ENCODE peak calls at places on chromosomes 12 and 14, in four cellular contexts. D is CD8-positive, alpha-beta memory T cell; B is heart left ventricle; P is uterus. T is an unnamed sample.

GRCh38 chr14:73645248-73645610 is 443 bp downstream of the DNAL1 start:
- DNase-seq in D (no peak), B (no peak), P (no peak), T (no peak)

GRCh38 chr12:68804654-68805591 is 3.1 kb upstream of the MDM2 start:
- DNase-seq in D (no peak), B (no peak), P (no peak), T (no peak)

GRCh38 chr14:24238527-24239037 is 3.8 kb downstream of the TINF2 start:
- DNase-seq in D (no peak), B (no peak), P (no peak), T (no peak)

GRCh38 chr14:83255015-83255726 is 1721.5 kb upstream of the SEL1L start:
- DNase-seq in D (no peak), B (no peak), P (no peak), T (no peak)

GRCh38 chr12:22978962-22979361 is 354.0 kb downstream of the ETNK1 start:
- DNase-seq in D (no peak), B (no peak), P (no peak), T (no peak)

GRCh38 chr14:99072956-99073355 is 199.0 kb downstream of the BCL11B start:
- DNase-seq in D (no peak), B (no peak), P (no peak), T (no peak)

GRCh38 chr12:70466753-70467152 is 100.7 kb downstream of the KCNMB4 start:
- DNase-seq in D (no peak), B (no peak), P (no peak), T (no peak)

GRCh38 chr12:51307655-51308593 is 16.1 kb downstream of the BIN2 start:
- DNase-seq in D (no peak), B (no peak), P (no peak), T (no peak)

GRCh38 chr12:26699237-26699636 is 133.8 kb downstream of the ITPR2 start:
- DNase-seq in D (no peak), B (no peak), P (no peak), T (no peak)

GRCh38 chr12:14701808-14702568 is 5.6 kb upstream of the GUCY2C start:
- DNase-seq in D (no peak), B (no peak), P (no peak), T (no peak)

GRCh38 chr14:50333010-50333409 is 20.9 kb downstream of the DMAC2L start:
- DNase-seq in D (no peak), B (peak; percentile 59), P (peak; percentile 81), T (no peak)

GRCh38 chr12:52200086-52200782 is 8.4 kb upstream of the KRT80 start:
- DNase-seq in D (no peak), B (no peak), P (no peak), T (peak; percentile 40)

GRCh38 chr14:72554401-72554800 is 339.5 kb downstream of the DPF3 start:
- DNase-seq in D (no peak), B (no peak), P (no peak), T (no peak)

GRCh38 chr14:96735509-96735908 is 61.7 kb upstream of the VRK1 start:
- DNase-seq in D (no peak), B (no peak), P (no peak), T (no peak)

GRCh38 chr14:68458840-68459469 is 333.9 kb downstream of the ZFP36L1 start:
- DNase-seq in D (no peak), B (peak; percentile 55), P (peak; percentile 42), T (no peak)

GRCh38 chr12:94145231-94145979 is 3.0 kb upstream of the PLXNC1 start:
- DNase-seq in D (no peak), B (no peak), P (peak; percentile 29), T (no peak)

GRCh38 chr12:2172486-2173214 is 119.9 kb downstream of the CACNA1C start:
- DNase-seq in D (no peak), B (no peak), P (no peak), T (no peak)

GRCh38 chr12:96774501-96775256 is 132.4 kb upstream of the NEDD1 start:
- DNase-seq in D (no peak), B (no peak), P (no peak), T (no peak)

GRCh38 chr12:15522574-15523187 is 200.4 kb downstream of the PTPRO start:
- DNase-seq in D (no peak), B (no peak), P (no peak), T (no peak)

GRCh38 chr14:90624228-90624627 is 192.0 kb downstream of the TTC7B start:
- DNase-seq in D (no peak), B (no peak), P (no peak), T (no peak)

DNA sequence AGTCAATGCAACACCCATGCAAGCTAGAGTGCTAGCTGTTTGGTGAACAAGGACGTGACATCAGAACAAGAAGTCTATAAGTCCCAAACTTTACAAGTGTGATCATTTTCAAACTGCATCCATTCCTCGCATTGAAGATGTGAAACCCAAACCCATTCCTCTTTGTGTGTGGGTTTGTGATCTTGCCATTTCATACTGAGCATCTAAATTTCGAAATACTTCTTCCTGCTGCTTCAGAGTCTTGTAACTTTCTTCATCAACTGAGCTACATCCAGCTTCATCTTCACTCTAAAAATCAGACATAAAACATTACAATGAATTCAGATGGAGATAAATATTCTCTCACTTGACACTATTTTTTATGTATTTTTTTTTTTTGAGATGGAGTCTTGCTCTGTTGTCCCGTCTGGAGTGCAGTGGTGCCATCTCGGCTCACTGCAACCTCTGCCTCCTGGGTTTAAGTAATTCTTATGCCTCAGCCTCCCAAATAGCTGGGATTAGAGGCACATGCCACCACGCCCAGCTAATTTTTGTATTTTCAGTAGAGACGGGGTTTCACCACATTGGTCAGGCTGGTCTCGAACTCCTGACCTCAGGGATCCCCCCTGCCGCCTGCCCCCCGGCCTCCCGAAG is 4.8 kb upstream of the ZCCHC8 start:
- DNase-seq in D (no peak), B (no peak), P (no peak), T (no peak)
- H3K36me3 ChIP-seq in D (peaks cover 53% of the 10 kb centered on the region), B (peaks cover 83% of the 10 kb centered on the region), P (no peaks in the 10 kb centered on the region), T (peaks cover 77% of the 10 kb centered on the region)

GRCh38 chr14:105219753-105220152 is 28.6 kb upstream of the BTBD6 start:
- DNase-seq in D (no peak), B (no peak), P (no peak), T (no peak)
- H3K36me3 ChIP-seq in D (peaks cover 12% of the 10 kb centered on the region), B (peaks cover 72% of the 10 kb centered on the region), P (no peaks in the 10 kb centered on the region), T (peaks cover 63% of the 10 kb centered on the region)

DNA sequence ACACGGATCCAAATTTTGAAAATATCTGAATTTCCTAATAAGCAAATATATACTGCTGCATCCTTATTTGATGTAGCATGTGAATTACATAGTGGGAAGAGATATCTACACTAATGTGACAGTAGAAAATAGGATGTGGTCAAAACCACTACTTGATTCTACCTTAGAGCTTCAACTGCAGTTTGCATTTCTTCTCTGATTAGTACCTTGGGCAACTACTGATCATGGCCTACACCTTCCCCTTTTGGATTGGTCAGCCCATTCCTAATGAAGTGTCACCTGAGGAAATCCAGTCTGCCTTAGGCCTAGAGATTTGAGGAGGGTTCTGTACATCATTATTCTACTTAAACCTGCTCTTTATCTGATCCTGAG is 10.7 kb downstream of the LLPH start:
- DNase-seq in D (no peak), B (no peak), P (no peak), T (no peak)
- H3K36me3 ChIP-seq in D (peaks cover 13% of the 10 kb centered on the region), B (peaks cover 42% of the 10 kb centered on the region), P (no peaks in the 10 kb centered on the region), T (peaks cover 39% of the 10 kb centered on the region)

GRCh38 chr12:49764126-49764525 is 22.8 kb downstream of the TMBIM6 start:
- DNase-seq in D (no peak), B (no peak), P (no peak), T (no peak)
- H3K36me3 ChIP-seq in D (peaks cover 35% of the 10 kb centered on the region), B (peaks cover 63% of the 10 kb centered on the region), P (no peaks in the 10 kb centered on the region), T (peaks cover 62% of the 10 kb centered on the region)

GRCh38 chr14:65092340-65092739 is 10.0 kb downstream of the MAX start:
- DNase-seq in D (no peak), B (no peak), P (no peak), T (no peak)
- H3K36me3 ChIP-seq in D (peaks cover 61% of the 10 kb centered on the region), B (peaks cover 64% of the 10 kb centered on the region), P (no peaks in the 10 kb centered on the region), T (peaks cover 76% of the 10 kb centered on the region)

GRCh38 chr12:116019415-116019814 is 258.1 kb downstream of the MED13L start:
- DNase-seq in D (no peak), B (no peak), P (no peak), T (no peak)

GRCh38 chr12:116012757-116013156 is 264.7 kb downstream of the MED13L start:
- DNase-seq in D (no peak), B (no peak), P (no peak), T (no peak)

GRCh38 chr12:116015525-116015924 is 262.0 kb downstream of the MED13L start:
- DNase-seq in D (no peak), B (no peak), P (no peak), T (no peak)

DNA sequence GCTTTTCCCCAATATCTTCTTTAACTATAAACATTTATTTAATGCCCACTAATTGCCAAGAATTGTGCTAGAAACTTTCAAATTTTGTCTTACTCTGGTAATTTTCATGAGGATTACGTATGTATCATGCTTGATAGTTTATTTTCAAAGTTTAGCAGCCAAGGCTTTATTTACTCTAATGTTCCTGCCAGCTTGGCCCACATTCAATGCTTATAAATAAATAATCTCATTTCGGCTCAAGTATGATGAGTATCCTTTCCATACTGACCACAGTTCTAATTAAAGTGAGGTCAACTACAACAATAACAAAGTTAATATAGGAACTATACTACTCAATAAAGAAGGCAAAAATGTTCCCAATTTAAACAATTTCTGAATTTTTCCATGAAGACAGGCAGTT is 259.2 kb downstream of the MED13L start:
- DNase-seq in D (no peak), B (no peak), P (no peak), T (no peak)
- H3K36me3 ChIP-seq in D (peaks cover 8% of the 10 kb centered on the region), B (peaks cover 38% of the 10 kb centered on the region), P (no peaks in the 10 kb centered on the region), T (peaks cover 42% of the 10 kb centered on the region)

GRCh38 chr12:124336184-124336437 is 41.2 kb downstream of the RFLNA start:
- DNase-seq in D (no peak), B (no peak), P (no peak), T (no peak)
- H3K36me3 ChIP-seq in D (peaks cover 26% of the 10 kb centered on the region), B (peaks cover 88% of the 10 kb centered on the region), P (no peaks in the 10 kb centered on the region), T (peaks cover 89% of the 10 kb centered on the region)

GRCh38 chr14:92950193-92950540 is 27.2 kb downstream of the CHGA start:
- DNase-seq in D (no peak), B (no peak), P (no peak), T (no peak)

GRCh38 chr14:92950773-92951172 is 27.8 kb downstream of the CHGA start:
- DNase-seq in D (no peak), B (no peak), P (no peak), T (no peak)

GRCh38 chr14:92949496-92950192 is 26.7 kb downstream of the CHGA start:
- DNase-seq in D (no peak), B (no peak), P (no peak), T (no peak)

GRCh38 chr14:92946847-92947545 is 24.0 kb downstream of the CHGA start:
- DNase-seq in D (no peak), B (no peak), P (no peak), T (no peak)

DNA sequence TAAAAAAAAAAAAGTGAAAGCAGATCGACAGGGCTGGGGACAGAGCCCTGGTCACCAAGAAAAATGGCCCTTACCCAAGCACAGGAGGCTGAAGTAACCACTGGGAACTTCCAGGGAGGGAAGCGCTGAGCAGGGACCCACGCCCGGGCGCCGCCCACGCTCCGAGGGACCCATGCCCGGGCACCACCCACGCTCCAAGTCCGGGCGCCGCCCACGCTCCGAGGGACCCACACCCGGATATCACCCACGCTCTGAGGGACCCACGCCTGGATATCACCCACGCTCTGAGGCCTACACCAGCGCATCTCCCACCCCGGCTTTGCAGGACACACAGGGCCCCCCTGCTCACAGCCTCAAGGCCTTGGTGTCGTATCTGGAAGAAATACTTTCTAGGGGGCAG is 25.7 kb downstream of the CHGA start:
- DNase-seq in D (no peak), B (no peak), P (no peak), T (no peak)
- H3K36me3 ChIP-seq in D (peaks cover 4% of the 10 kb centered on the region), B (peaks cover 42% of the 10 kb centered on the region), P (no peaks in the 10 kb centered on the region), T (peaks cover 78% of the 10 kb centered on the region)

GRCh38 chr12:6672143-6672542 is 9.2 kb upstream of the ING4 start:
- DNase-seq in D (no peak), B (no peak), P (no peak), T (no peak)
- H3K36me3 ChIP-seq in D (peaks cover 88% of the 10 kb centered on the region), B (peaks cover 99% of the 10 kb centered on the region), P (no peaks in the 10 kb centered on the region), T (peaks cover 100% of the 10 kb centered on the region)